ENCODE peak calls at places on chromosome 17, in ten cellular contexts. One of them, this sample, is unnamed.

GRCh38 chr17:73998246-73999220 is 204.9 kb upstream of the RPL38 start:
- DNase-seq in caudate nucleus: no peak
- DNase-seq in left ventricle myocardium inferior: peak
- DNase-seq in A172: peak
- DNase-seq in amniotic stem cell: no peak
- DNase-seq in CD4-positive, alpha-beta memory T cell: peak
- DNase-seq in iris pigment epithelial cell: no peak
- DNase-seq in germinal center: peak
- DNase-seq in GM12891: peak
- DNase-seq in AG08395: peak
- DNase-seq in this sample: peak

GRCh38 chr17:68694791-68695485 is 93.8 kb upstream of the FAM20A start:
- DNase-seq in caudate nucleus: no peak
- DNase-seq in left ventricle myocardium inferior: no peak
- DNase-seq in A172: peak
- DNase-seq in amniotic stem cell: no peak
- DNase-seq in CD4-positive, alpha-beta memory T cell: no peak
- DNase-seq in iris pigment epithelial cell: no peak
- DNase-seq in germinal center: no peak
- DNase-seq in GM12891: no peak
- DNase-seq in AG08395: no peak
- DNase-seq in this sample: no peak

GRCh38 chr17:46047398-46047797 is 48.3 kb downstream of the STH start:
- DNase-seq in caudate nucleus: no peak
- DNase-seq in left ventricle myocardium inferior: no peak
- DNase-seq in A172: no peak
- DNase-seq in amniotic stem cell: no peak
- DNase-seq in CD4-positive, alpha-beta memory T cell: no peak
- DNase-seq in iris pigment epithelial cell: no peak
- DNase-seq in germinal center: no peak
- DNase-seq in GM12891: no peak
- DNase-seq in AG08395: no peak
- DNase-seq in this sample: no peak

GRCh38 chr17:82979718-82980117 is 99.7 kb upstream of the METRNL start:
- DNase-seq in caudate nucleus: no peak
- DNase-seq in left ventricle myocardium inferior: no peak
- DNase-seq in A172: no peak
- DNase-seq in amniotic stem cell: no peak
- DNase-seq in CD4-positive, alpha-beta memory T cell: no peak
- DNase-seq in iris pigment epithelial cell: no peak
- DNase-seq in germinal center: no peak
- DNase-seq in GM12891: peak
- DNase-seq in AG08395: no peak
- DNase-seq in this sample: no peak

GRCh38 chr17:4949321-4950074 is 1.2 kb upstream of the PFN1 start:
- DNase-seq in caudate nucleus: no peak
- DNase-seq in left ventricle myocardium inferior: peak
- DNase-seq in A172: peak
- DNase-seq in amniotic stem cell: peak
- DNase-seq in CD4-positive, alpha-beta memory T cell: peak
- DNase-seq in iris pigment epithelial cell: peak
- DNase-seq in germinal center: peak
- DNase-seq in GM12891: peak
- DNase-seq in AG08395: peak
- DNase-seq in this sample: peak

GRCh38 chr17:81817758-81818147 is 13.8 kb downstream of the GCGR start:
- DNase-seq in caudate nucleus: no peak
- DNase-seq in left ventricle myocardium inferior: no peak
- DNase-seq in A172: no peak
- DNase-seq in amniotic stem cell: no peak
- DNase-seq in CD4-positive, alpha-beta memory T cell: no peak
- DNase-seq in iris pigment epithelial cell: no peak
- DNase-seq in germinal center: no peak
- DNase-seq in GM12891: no peak
- DNase-seq in AG08395: no peak
- DNase-seq in this sample: no peak

GRCh38 chr17:627051-627450 is 87.6 kb downstream of the VPS53 start:
- DNase-seq in caudate nucleus: no peak
- DNase-seq in left ventricle myocardium inferior: no peak
- DNase-seq in A172: no peak
- DNase-seq in amniotic stem cell: no peak
- DNase-seq in CD4-positive, alpha-beta memory T cell: no peak
- DNase-seq in iris pigment epithelial cell: no peak
- DNase-seq in germinal center: no peak
- DNase-seq in GM12891: no peak
- DNase-seq in AG08395: no peak
- DNase-seq in this sample: no peak

GRCh38 chr17:51725185-51725584 is 433.3 kb downstream of the CA10 start:
- DNase-seq in caudate nucleus: no peak
- DNase-seq in left ventricle myocardium inferior: no peak
- DNase-seq in A172: no peak
- DNase-seq in amniotic stem cell: no peak
- DNase-seq in CD4-positive, alpha-beta memory T cell: no peak
- DNase-seq in iris pigment epithelial cell: no peak
- DNase-seq in germinal center: no peak
- DNase-seq in GM12891: no peak
- DNase-seq in AG08395: no peak
- DNase-seq in this sample: no peak

GRCh38 chr17:3475812-3476686 is at the start of gene ASPA:
- DNase-seq in caudate nucleus: no peak
- DNase-seq in left ventricle myocardium inferior: no peak
- DNase-seq in A172: no peak
- DNase-seq in amniotic stem cell: no peak
- DNase-seq in CD4-positive, alpha-beta memory T cell: peak
- DNase-seq in iris pigment epithelial cell: no peak
- DNase-seq in germinal center: no peak
- DNase-seq in GM12891: no peak
- DNase-seq in AG08395: peak
- DNase-seq in this sample: no peak

GRCh38 chr17:43940630-43941029 is 1.6 kb downstream of the PPY start:
- DNase-seq in caudate nucleus: no peak
- DNase-seq in left ventricle myocardium inferior: no peak
- DNase-seq in A172: peak
- DNase-seq in amniotic stem cell: no peak
- DNase-seq in CD4-positive, alpha-beta memory T cell: no peak
- DNase-seq in iris pigment epithelial cell: peak
- DNase-seq in germinal center: no peak
- DNase-seq in GM12891: no peak
- DNase-seq in AG08395: peak
- DNase-seq in this sample: peak

GRCh38 chr17:65297916-65298315 is 160.7 kb downstream of the RGS9 start:
- DNase-seq in caudate nucleus: no peak
- DNase-seq in left ventricle myocardium inferior: no peak
- DNase-seq in A172: no peak
- DNase-seq in amniotic stem cell: no peak
- DNase-seq in CD4-positive, alpha-beta memory T cell: no peak
- DNase-seq in iris pigment epithelial cell: no peak
- DNase-seq in germinal center: no peak
- DNase-seq in GM12891: no peak
- DNase-seq in AG08395: peak
- DNase-seq in this sample: no peak

GRCh38 chr17:7132511-7133094 is 18.0 kb upstream of the ASGR2 start:
- DNase-seq in caudate nucleus: no peak
- DNase-seq in left ventricle myocardium inferior: no peak
- DNase-seq in A172: peak
- DNase-seq in amniotic stem cell: no peak
- DNase-seq in CD4-positive, alpha-beta memory T cell: peak
- DNase-seq in iris pigment epithelial cell: no peak
- DNase-seq in germinal center: peak
- DNase-seq in GM12891: peak
- DNase-seq in AG08395: no peak
- DNase-seq in this sample: no peak

GRCh38 chr17:63842173-63842539 is 329 bp downstream of the SMARCD2 start:
- DNase-seq in caudate nucleus: no peak
- DNase-seq in left ventricle myocardium inferior: peak
- DNase-seq in A172: no peak
- DNase-seq in amniotic stem cell: no peak
- DNase-seq in CD4-positive, alpha-beta memory T cell: no peak
- DNase-seq in iris pigment epithelial cell: no peak
- DNase-seq in germinal center: no peak
- DNase-seq in GM12891: no peak
- DNase-seq in AG08395: no peak
- DNase-seq in this sample: peak

GRCh38 chr17:2011421-2012371 is 13.4 kb downstream of the RTN4RL1 start:
- DNase-seq in caudate nucleus: no peak
- DNase-seq in left ventricle myocardium inferior: no peak
- DNase-seq in A172: peak
- DNase-seq in amniotic stem cell: no peak
- DNase-seq in CD4-positive, alpha-beta memory T cell: no peak
- DNase-seq in iris pigment epithelial cell: peak
- DNase-seq in germinal center: no peak
- DNase-seq in GM12891: no peak
- DNase-seq in AG08395: peak
- DNase-seq in this sample: no peak

GRCh38 chr17:35972535-35972934 is 8.8 kb downstream of the CCL16 start:
- DNase-seq in caudate nucleus: no peak
- DNase-seq in left ventricle myocardium inferior: no peak
- DNase-seq in A172: no peak
- DNase-seq in amniotic stem cell: no peak
- DNase-seq in CD4-positive, alpha-beta memory T cell: no peak
- DNase-seq in iris pigment epithelial cell: no peak
- DNase-seq in germinal center: no peak
- DNase-seq in GM12891: no peak
- DNase-seq in AG08395: no peak
- DNase-seq in this sample: no peak

GRCh38 chr17:69445132-69445531 is 30.6 kb downstream of the MAP2K6 start:
- DNase-seq in caudate nucleus: no peak
- DNase-seq in left ventricle myocardium inferior: no peak
- DNase-seq in A172: no peak
- DNase-seq in amniotic stem cell: no peak
- DNase-seq in CD4-positive, alpha-beta memory T cell: no peak
- DNase-seq in iris pigment epithelial cell: no peak
- DNase-seq in germinal center: no peak
- DNase-seq in GM12891: no peak
- DNase-seq in AG08395: no peak
- DNase-seq in this sample: no peak

GRCh38 chr17:62032480-62032879 is 32.6 kb downstream of the MED13 start:
- DNase-seq in caudate nucleus: no peak
- DNase-seq in left ventricle myocardium inferior: no peak
- DNase-seq in A172: no peak
- DNase-seq in amniotic stem cell: no peak
- DNase-seq in CD4-positive, alpha-beta memory T cell: no peak
- DNase-seq in iris pigment epithelial cell: no peak
- DNase-seq in germinal center: no peak
- DNase-seq in GM12891: no peak
- DNase-seq in AG08395: no peak
- DNase-seq in this sample: no peak

GRCh38 chr17:74862108-74862901 is 2.6 kb upstream of the GRIN2C start:
- DNase-seq in caudate nucleus: peak
- DNase-seq in left ventricle myocardium inferior: peak
- DNase-seq in A172: no peak
- DNase-seq in amniotic stem cell: no peak
- DNase-seq in CD4-positive, alpha-beta memory T cell: peak
- DNase-seq in iris pigment epithelial cell: peak
- DNase-seq in germinal center: peak
- DNase-seq in GM12891: peak
- DNase-seq in AG08395: peak
- DNase-seq in this sample: peak

GRCh38 chr17:58231644-58232043 is 6.7 kb upstream of the LPO start:
- DNase-seq in caudate nucleus: no peak
- DNase-seq in left ventricle myocardium inferior: no peak
- DNase-seq in A172: no peak
- DNase-seq in amniotic stem cell: no peak
- DNase-seq in CD4-positive, alpha-beta memory T cell: no peak
- DNase-seq in iris pigment epithelial cell: no peak
- DNase-seq in germinal center: no peak
- DNase-seq in GM12891: no peak
- DNase-seq in AG08395: peak
- DNase-seq in this sample: no peak

GRCh38 chr17:3773511-3773910 is 27.5 kb downstream of the ITGAE start:
- DNase-seq in caudate nucleus: no peak
- DNase-seq in left ventricle myocardium inferior: no peak
- DNase-seq in A172: peak
- DNase-seq in amniotic stem cell: no peak
- DNase-seq in CD4-positive, alpha-beta memory T cell: no peak
- DNase-seq in iris pigment epithelial cell: peak
- DNase-seq in germinal center: no peak
- DNase-seq in GM12891: no peak
- DNase-seq in AG08395: no peak
- DNase-seq in this sample: no peak

GRCh38 chr17:17987187-17987896 is 14.7 kb downstream of the DRC3 start:
- DNase-seq in caudate nucleus: no peak
- DNase-seq in left ventricle myocardium inferior: no peak
- DNase-seq in A172: no peak
- DNase-seq in amniotic stem cell: no peak
- DNase-seq in CD4-positive, alpha-beta memory T cell: no peak
- DNase-seq in iris pigment epithelial cell: no peak
- DNase-seq in germinal center: no peak
- DNase-seq in GM12891: no peak
- DNase-seq in AG08395: no peak
- DNase-seq in this sample: no peak

GRCh38 chr17:33484559-33484958 is 191.5 kb upstream of the ASIC2 start:
- DNase-seq in caudate nucleus: no peak
- DNase-seq in left ventricle myocardium inferior: no peak
- DNase-seq in A172: no peak
- DNase-seq in amniotic stem cell: no peak
- DNase-seq in CD4-positive, alpha-beta memory T cell: no peak
- DNase-seq in iris pigment epithelial cell: no peak
- DNase-seq in germinal center: no peak
- DNase-seq in GM12891: no peak
- DNase-seq in AG08395: no peak
- DNase-seq in this sample: no peak

GRCh38 chr17:82414548-82415281 is 3.4 kb upstream of the HEXD start:
- DNase-seq in caudate nucleus: peak
- DNase-seq in left ventricle myocardium inferior: peak
- DNase-seq in A172: peak
- DNase-seq in amniotic stem cell: peak
- DNase-seq in CD4-positive, alpha-beta memory T cell: peak
- DNase-seq in iris pigment epithelial cell: peak
- DNase-seq in germinal center: peak
- DNase-seq in GM12891: peak
- DNase-seq in AG08395: peak
- DNase-seq in this sample: peak

GRCh38 chr17:28151001-28151400 is 108.5 kb downstream of the NLK start:
- DNase-seq in caudate nucleus: peak
- DNase-seq in left ventricle myocardium inferior: no peak
- DNase-seq in A172: no peak
- DNase-seq in amniotic stem cell: no peak
- DNase-seq in CD4-positive, alpha-beta memory T cell: no peak
- DNase-seq in iris pigment epithelial cell: no peak
- DNase-seq in germinal center: no peak
- DNase-seq in GM12891: no peak
- DNase-seq in AG08395: no peak
- DNase-seq in this sample: no peak

GRCh38 chr17:48012151-48012520 is 25.5 kb downstream of the COPZ2 start:
- DNase-seq in caudate nucleus: peak
- DNase-seq in left ventricle myocardium inferior: peak
- DNase-seq in A172: no peak
- DNase-seq in amniotic stem cell: no peak
- DNase-seq in CD4-positive, alpha-beta memory T cell: peak
- DNase-seq in iris pigment epithelial cell: no peak
- DNase-seq in germinal center: peak
- DNase-seq in GM12891: peak
- DNase-seq in AG08395: peak
- DNase-seq in this sample: peak

GRCh38 chr17:42112552-42113176 is at the start of gene DHX58:
- DNase-seq in caudate nucleus: peak
- DNase-seq in left ventricle myocardium inferior: peak
- DNase-seq in A172: peak
- DNase-seq in amniotic stem cell: peak
- DNase-seq in CD4-positive, alpha-beta memory T cell: peak
- DNase-seq in iris pigment epithelial cell: peak
- DNase-seq in germinal center: peak
- DNase-seq in GM12891: peak
- DNase-seq in AG08395: peak
- DNase-seq in this sample: no peak

GRCh38 chr17:32276217-32276616 is 10.6 kb downstream of the RHBDL3 start:
- DNase-seq in caudate nucleus: no peak
- DNase-seq in left ventricle myocardium inferior: no peak
- DNase-seq in A172: no peak
- DNase-seq in amniotic stem cell: no peak
- DNase-seq in CD4-positive, alpha-beta memory T cell: no peak
- DNase-seq in iris pigment epithelial cell: no peak
- DNase-seq in germinal center: no peak
- DNase-seq in GM12891: no peak
- DNase-seq in AG08395: no peak
- DNase-seq in this sample: no peak

This sample was measured in neural crest cell.